ENCODE peak calls at places on chromosome 18, in five cellular contexts. R, J, L, E and C are unnamed samples.

GRCh38 chr18:40414155-40414754 is 1540.8 kb upstream of the PIK3C3 start:
- DNase-seq in L (no peak), J (no peak), E (no peak), R (peak), C (no peak)

GRCh38 chr18:46712406-46712805 is 44.4 kb downstream of the ST8SIA5 start:
- DNase-seq in L (no peak), E (no peak), R (peak), J (no peak), C (peak)

GRCh38 chr18:62867521-62867920 is 152.2 kb downstream of the PHLPP1 start:
- DNase-seq in E (no peak), J (no peak), L (no peak), R (no peak), C (no peak)

GRCh38 chr18:47215554-47216138 is 35.8 kb downstream of the SKOR2 start:
- DNase-seq in E (peak), R (peak), L (peak), J (no peak), C (peak)

GRCh38 chr18:9100796-9101195 is 1.7 kb upstream of the NDUFV2 start:
- DNase-seq in J (no peak), L (no peak), R (no peak), E (no peak), C (no peak)

GRCh38 chr18:35024965-35025364 is 16.2 kb upstream of the MAPRE2 start:
- DNase-seq in L (no peak), R (peak), J (peak), E (no peak), C (peak)

GRCh38 chr18:24136967-24137373 is 1.9 kb upstream of the CABYR start:
- DNase-seq in R (peak), E (no peak), J (no peak), L (no peak), C (no peak)

GRCh38 chr18:36284671-36285295 is 12.7 kb upstream of the FHOD3 start:
- DNase-seq in E (peak), L (peak), J (peak), R (peak), C (no peak)

DNA sequence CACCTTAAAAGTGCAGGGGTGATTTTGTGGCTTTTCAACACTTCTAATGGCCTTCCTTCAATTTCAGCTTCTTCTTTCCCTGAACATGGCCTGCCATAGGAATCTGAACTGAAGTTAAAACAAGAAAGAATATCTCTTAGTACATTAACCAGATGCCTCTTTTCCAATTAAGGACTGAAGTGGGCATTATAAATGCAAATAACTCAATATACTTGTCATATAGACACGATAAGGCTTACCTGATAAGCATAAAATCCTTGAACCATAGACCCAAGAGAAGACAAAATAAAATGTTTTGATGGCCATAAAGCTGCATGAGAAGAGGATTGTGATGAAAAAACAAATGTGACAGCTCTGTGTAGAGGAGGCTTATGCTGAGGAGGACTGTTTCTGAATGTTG is 173.1 kb downstream of the MC4R start:
- DNase-seq in L (no peak), R (no peak), E (no peak), J (no peak), C (no peak)
- H3K4me3 ChIP-seq in L (no peak), R (no peak), E (no peak), J (no peak), C (no peak)

DNA sequence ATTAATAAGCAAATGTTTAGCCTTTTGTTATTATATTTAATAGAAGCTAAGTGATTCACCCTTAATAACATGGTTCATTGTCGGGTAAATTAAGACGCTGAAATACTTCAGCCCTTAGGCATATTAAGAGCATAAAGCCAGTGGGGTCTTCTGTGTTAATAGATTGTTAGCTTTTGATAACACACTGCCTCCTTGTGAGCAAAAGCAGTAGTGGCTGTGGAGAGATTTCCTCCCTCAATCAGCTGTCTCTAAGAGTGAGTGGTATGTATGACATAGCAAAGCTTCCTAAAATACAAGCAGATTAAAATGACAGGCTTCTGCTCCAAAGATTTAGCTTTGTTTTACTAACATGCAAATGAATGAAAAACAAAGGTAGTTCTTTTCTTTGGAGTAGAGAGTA is 143.7 kb upstream of the SYT4 start:
- DNase-seq in E (no peak), J (no peak), R (no peak), L (no peak), C (no peak)
- TF ChIP-seq CTCF in E (peak), J (no peak), R (no peak), L (no peak), C (no peak)

GRCh38 chr18:74806073-74806472 is 208.4 kb downstream of the ZNF407 start:
- DNase-seq in R (no peak), J (no peak), L (peak), E (no peak), C (no peak)
- H3K4me3 ChIP-seq in R (no peak), J (no peak), L (no peak), E (no peak), C (no peak)

GRCh38 chr18:55337908-55338521 is 250.0 kb downstream of the TCF4 start:
- DNase-seq in J (peak), R (no peak), E (no peak), L (no peak), C (no peak)

GRCh38 chr18:55340998-55341397 is 247.0 kb downstream of the TCF4 start:
- DNase-seq in R (no peak), L (no peak), J (no peak), E (no peak), C (no peak)

GRCh38 chr18:55337153-55337552 is 250.8 kb downstream of the TCF4 start:
- DNase-seq in J (no peak), E (no peak), L (no peak), R (no peak), C (no peak)

GRCh38 chr18:55339990-55340389 is 248.0 kb downstream of the TCF4 start:
- DNase-seq in J (no peak), E (no peak), L (no peak), R (no peak), C (no peak)

DNA sequence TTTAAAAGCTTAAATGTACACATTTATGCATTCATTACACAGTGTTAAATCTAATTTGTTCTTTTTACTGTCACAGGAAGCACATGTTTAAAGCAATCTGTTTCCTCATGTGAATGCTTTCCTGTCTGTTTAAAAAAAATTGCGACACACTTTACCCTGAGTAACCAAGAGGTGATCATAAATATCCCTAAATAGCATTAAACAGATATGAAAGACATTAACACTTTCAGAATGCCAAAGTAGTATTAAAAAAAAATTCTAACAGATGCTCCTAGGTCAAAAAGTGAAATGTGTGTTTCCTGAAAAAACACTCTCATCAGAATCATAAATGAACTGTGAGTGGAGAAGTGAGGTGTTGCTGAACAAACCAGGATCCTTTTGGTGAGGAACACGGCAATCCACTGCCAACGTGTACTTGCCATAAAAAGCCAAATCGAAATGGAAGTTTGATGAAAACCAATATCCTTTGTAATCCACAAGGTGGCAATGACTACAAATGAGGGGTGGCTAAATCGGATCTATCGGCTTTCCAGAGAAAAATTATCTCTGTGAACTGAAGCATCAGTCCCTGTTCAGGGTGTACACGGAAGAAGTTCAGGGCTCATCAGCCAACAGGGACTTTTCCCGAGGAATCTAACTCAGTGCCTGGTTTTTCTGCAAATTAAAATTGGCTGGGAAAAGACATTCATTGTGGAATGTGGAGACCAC is 248.9 kb downstream of the TCF4 start:
- DNase-seq in E (no peak), R (peak), L (no peak), J (no peak), C (no peak)
- TF ChIP-seq CTCF in E (peak), R (peak), L (no peak), J (no peak), C (peak)

GRCh38 chr18:44856157-44856556 is 175.5 kb downstream of the SETBP1 start:
- DNase-seq in J (no peak), R (no peak), E (no peak), L (no peak), C (no peak)
- H3K4me3 ChIP-seq in J (no peak), R (no peak), E (no peak), L (no peak), C (no peak)

GRCh38 chr18:10537765-10538164 is 11.9 kb downstream of the NAPG start:
- DNase-seq in E (no peak), L (no peak), J (no peak), R (no peak), C (no peak)
- TF ChIP-seq CTCF in E (no peak), L (no peak), J (no peak), R (no peak), C (no peak)

GRCh38 chr18:2955966-2956521 is 56.9 kb downstream of the LPIN2 start:
- DNase-seq in E (no peak), J (no peak), L (no peak), R (no peak), C (no peak)

GRCh38 chr18:2960983-2961696 is 51.8 kb downstream of the LPIN2 start:
- DNase-seq in J (no peak), R (peak), L (no peak), E (no peak), C (no peak)

GRCh38 chr18:2961828-2962227 is 51.1 kb downstream of the LPIN2 start:
- DNase-seq in J (no peak), E (peak), L (no peak), R (peak), C (no peak)

GRCh38 chr18:2958819-2959298 is 54.1 kb downstream of the LPIN2 start:
- DNase-seq in J (peak), R (peak), E (no peak), L (no peak), C (peak)

GRCh38 chr18:2959341-2959740 is 53.6 kb downstream of the LPIN2 start:
- DNase-seq in R (no peak), L (no peak), J (no peak), E (no peak), C (no peak)
- H3K4me3 ChIP-seq in R (no peak), L (no peak), J (no peak), E (no peak), C (no peak)

DNA sequence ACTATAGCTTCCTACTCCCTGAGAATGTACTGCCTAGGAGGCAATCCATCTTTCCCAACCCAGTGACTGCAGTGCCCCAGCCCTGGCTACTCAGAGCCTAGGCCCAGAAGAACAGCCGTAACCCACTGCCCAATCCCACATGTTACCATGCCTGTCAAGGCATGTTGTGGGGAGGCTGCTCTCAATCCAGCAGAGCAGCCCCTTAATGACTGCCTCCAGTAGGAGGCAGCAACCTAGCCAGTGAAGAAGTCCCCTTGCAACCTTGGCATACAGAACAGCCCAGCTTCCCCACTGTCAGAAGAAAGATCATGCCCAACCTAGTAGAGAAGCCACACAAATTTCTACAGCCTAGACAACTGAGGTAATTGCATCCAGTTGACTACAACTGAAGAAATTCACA is 44.2 kb upstream of the CDH7 start:
- DNase-seq in R (no peak), E (no peak), J (no peak), L (no peak), C (no peak)
- TF ChIP-seq CTCF in R (no peak), E (no peak), J (no peak), L (no peak), C (no peak)

GRCh38 chr18:48930926-48931325 is 19.8 kb downstream of the SMAD7 start:
- DNase-seq in R (no peak), E (no peak), J (no peak), L (no peak), C (no peak)

GRCh38 chr18:48929951-48930713 is 20.6 kb downstream of the SMAD7 start:
- DNase-seq in E (peak), L (no peak), R (peak), J (no peak), C (peak)

GRCh38 chr18:48929212-48929612 is 21.6 kb downstream of the SMAD7 start:
- DNase-seq in J (no peak), E (no peak), R (no peak), L (no peak), C (no peak)

GRCh38 chr18:48927286-48928080 is 23.3 kb downstream of the SMAD7 start:
- DNase-seq in E (no peak), L (no peak), R (no peak), J (no peak), C (no peak)

DNA sequence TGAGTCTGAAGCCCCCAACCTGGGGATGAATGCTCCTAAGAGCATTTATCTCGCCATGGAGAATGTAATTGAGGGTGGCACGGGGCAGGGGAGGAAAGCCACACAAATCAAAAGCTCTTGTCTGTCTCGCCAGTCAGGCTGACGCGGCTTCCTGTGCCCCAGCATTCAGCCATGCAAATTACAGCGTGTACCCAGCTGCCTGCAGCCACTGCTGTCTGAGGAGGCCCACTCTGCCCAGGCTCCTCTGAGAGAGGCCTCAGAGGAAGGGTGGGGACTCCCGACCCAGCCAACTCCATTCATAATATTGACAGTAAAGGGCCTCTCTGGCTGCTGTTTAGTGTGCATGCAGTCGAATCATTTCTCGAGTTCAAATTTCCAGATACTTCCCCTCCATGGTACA is 22.0 kb downstream of the SMAD7 start:
- DNase-seq in L (no peak), R (peak), J (no peak), E (peak), C (no peak)
- H3K4me3 ChIP-seq in L (no peak), R (no peak), J (no peak), E (no peak), C (no peak)

DNA sequence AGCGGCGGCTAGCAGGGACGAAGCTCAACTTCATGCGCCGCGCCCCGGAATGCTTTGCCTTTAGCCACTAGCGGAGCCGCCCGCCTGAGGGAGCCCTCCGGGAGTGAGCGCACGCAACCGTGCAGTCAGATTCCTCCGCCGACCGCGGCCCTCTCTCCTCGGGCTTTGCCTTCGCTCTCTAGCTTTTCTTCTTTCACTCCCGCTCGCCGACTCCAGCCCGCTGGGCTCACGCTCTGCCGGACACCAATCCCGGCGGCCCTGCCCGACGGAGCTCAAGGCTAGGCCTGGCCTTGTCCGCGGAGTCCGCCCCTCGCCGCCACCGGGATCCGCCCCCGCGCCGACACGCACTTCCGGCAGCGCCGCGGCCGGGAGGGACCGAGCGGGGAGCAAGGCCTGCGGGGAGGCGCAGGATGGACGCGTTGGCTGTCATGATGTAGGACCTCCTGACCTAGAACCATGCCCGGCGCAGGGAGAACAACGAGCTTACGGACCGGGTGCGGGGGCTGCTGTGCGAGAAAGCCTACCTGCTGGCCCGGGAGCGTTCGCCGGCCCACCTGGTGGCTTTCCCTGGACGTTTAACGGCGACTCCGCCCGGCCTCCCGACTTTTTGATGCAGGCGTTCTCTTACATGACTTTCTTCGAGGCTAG is 40.8 kb upstream of the AKAIN1 start:
- DNase-seq in R (peak), L (no peak), E (peak), J (peak), C (peak)
- TF ChIP-seq CTCF in R (peak), L (no peak), E (no peak), J (no peak), C (peak)